ENCODE peak calls at places on chromosomes 4 and X, in eight cellular contexts. U, M, F, W, I, B, G and O are unnamed samples. For H3K4me1, the result is how much of the 10 kb centered on the place peaks cover.

GRCh38 chr4:925771-926500 is 6.2 kb downstream of the GAK start:
- DNase-seq in U (no peak), M (no peak), F (no peak), W (no peak), I (no peak), B (no peak), G (no peak), O (no peak)

GRCh38 chrX:149630681-149631292 is 805 bp downstream of the TMEM185A start:
- DNase-seq in U (peak), M (no peak), F (peak), W (no peak), I (no peak), B (peak), G (no peak), O (peak)

GRCh38 chr4:147969573-147969972 is 237.7 kb downstream of the ARHGAP10 start:
- DNase-seq in U (no peak), M (no peak), F (no peak), W (no peak), I (no peak), B (no peak), G (no peak), O (no peak)

GRCh38 chrX:153812220-153812619 is 17.8 kb downstream of the SSR4 start:
- DNase-seq in U (no peak), M (no peak), F (no peak), W (no peak), I (no peak), B (no peak), G (no peak), O (no peak)

GRCh38 chr4:128583753-128584712 is 225.5 kb upstream of the JADE1 start:
- DNase-seq in U (peak), M (no peak), F (no peak), W (peak), I (no peak), B (no peak), G (no peak), O (peak)

GRCh38 chrX:18861436-18861950 is 122.4 kb downstream of the PHKA2 start:
- DNase-seq in U (no peak), M (no peak), F (no peak), W (no peak), I (no peak), B (no peak), G (no peak), O (no peak)

GRCh38 chr4:4455199-4455865 is 68.4 kb downstream of the NSG1 start:
- DNase-seq in U (no peak), M (no peak), F (no peak), W (no peak), I (no peak), B (no peak), G (peak), O (no peak)

GRCh38 chr4:59904331-59904730 is 1295.8 kb upstream of the ADGRL3 start:
- DNase-seq in U (no peak), M (no peak), F (no peak), W (no peak), I (no peak), B (no peak), G (no peak), O (no peak)

GRCh38 chr4:15651682-15652081 is 3.5 kb downstream of the FBXL5 start:
- DNase-seq in U (peak), M (peak), F (no peak), W (no peak), I (no peak), B (peak), G (no peak), O (no peak)

GRCh38 chr4:83011779-83012630 is 1.4 kb upstream of the LIN54 start:
- DNase-seq in U (peak), M (peak), F (peak), W (peak), I (peak), B (peak), G (peak), O (no peak)

GRCh38 chr4:8727131-8727530 is 134.6 kb downstream of the CPZ start:
- DNase-seq in U (no peak), M (no peak), F (no peak), W (no peak), I (no peak), B (no peak), G (no peak), O (no peak)

GRCh38 chr4:74283614-74284013 is 24.7 kb upstream of the EPGN start:
- DNase-seq in U (peak), M (no peak), F (no peak), W (no peak), I (no peak), B (peak), G (no peak), O (no peak)

DNA sequence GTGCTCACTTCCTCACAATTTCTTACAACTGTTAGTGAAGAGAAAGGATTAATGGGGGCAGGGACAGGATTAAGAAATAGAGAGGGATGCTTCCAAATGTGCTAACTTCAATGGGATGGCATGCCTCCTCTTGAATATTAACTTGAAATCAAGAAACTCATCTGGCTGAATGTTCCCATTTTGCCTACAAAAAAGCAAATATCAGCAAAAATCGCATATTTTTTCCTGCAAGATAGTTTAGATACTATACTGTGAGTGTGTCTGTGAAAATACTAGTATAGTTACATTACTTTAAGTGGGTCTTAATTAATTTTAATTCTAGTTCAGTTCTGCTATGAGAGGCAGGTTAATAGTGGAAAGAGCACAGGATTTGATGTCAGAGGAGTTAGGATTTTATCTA is 4.9 kb downstream of the PAICS start:
- DNase-seq in U (no peak), M (no peak), F (no peak), W (no peak), I (no peak), B (no peak), G (no peak), O (no peak)
- H3K4me1 ChIP-seq in U (under half), M (under half), F (under half), W (under half), I (under half), B (under half), G (under half), O (under half)

DNA sequence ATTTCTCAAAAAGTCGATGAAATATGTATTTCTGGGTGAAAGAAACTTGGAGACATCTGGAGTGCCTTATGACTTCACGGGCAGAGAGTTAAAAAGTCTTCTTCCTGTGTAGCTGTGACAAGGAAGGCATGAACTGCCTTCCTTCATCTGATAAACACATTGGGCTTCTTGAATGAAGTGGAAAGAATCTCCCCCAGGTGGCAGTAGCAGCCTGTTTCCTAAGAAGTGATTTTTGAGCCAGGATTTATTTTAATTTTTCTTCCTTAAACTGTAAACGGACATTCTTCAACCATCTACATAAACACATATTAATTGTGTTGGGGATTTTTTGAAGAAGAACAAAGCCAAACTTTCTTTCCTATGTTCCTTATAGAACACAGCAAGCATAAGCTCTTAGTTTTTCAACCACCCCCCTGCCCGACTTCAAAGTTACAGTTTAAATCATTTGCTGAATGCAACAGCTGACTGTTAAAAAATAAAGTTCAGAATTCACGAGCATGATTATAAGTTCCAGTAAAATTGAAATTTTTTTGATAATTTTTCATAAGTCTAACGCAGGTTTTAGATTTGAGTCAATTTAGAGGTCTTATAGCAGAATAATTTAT is 980 bp upstream of the GIMD1 start:
- DNase-seq in U (peak), M (peak), F (peak), W (no peak), I (no peak), B (peak), G (peak), O (peak)
- H3K4me3 ChIP-seq in U (peak), M (no peak), F (no peak), W (no peak), I (no peak), B (peak), G (no peak), O (no peak)

GRCh38 chr4:139315221-139315675 is 13.0 kb upstream of the NDUFC1 start:
- DNase-seq in U (no peak), M (no peak), F (no peak), W (no peak), I (no peak), B (no peak), G (no peak), O (no peak)
- H3K4me1 ChIP-seq in U (under half), M (half or more), F (under half), W (under half), I (under half), B (under half), G (under half), O (under half)

GRCh38 chrX:129955682-129956081 is 26.8 kb upstream of the BCORL1 start:
- DNase-seq in U (no peak), M (no peak), F (no peak), W (no peak), I (no peak), B (no peak), G (no peak), O (no peak)

GRCh38 chrX:129956765-129957164 is 25.7 kb upstream of the BCORL1 start:
- DNase-seq in U (no peak), M (no peak), F (no peak), W (no peak), I (no peak), B (no peak), G (no peak), O (no peak)

GRCh38 chrX:129956145-129956544 is 26.3 kb upstream of the BCORL1 start:
- DNase-seq in U (no peak), M (no peak), F (no peak), W (no peak), I (no peak), B (no peak), G (no peak), O (no peak)

GRCh38 chrX:129958814-129959492 is 23.5 kb upstream of the BCORL1 start:
- DNase-seq in U (no peak), M (no peak), F (no peak), W (no peak), I (no peak), B (no peak), G (no peak), O (no peak)

DNA sequence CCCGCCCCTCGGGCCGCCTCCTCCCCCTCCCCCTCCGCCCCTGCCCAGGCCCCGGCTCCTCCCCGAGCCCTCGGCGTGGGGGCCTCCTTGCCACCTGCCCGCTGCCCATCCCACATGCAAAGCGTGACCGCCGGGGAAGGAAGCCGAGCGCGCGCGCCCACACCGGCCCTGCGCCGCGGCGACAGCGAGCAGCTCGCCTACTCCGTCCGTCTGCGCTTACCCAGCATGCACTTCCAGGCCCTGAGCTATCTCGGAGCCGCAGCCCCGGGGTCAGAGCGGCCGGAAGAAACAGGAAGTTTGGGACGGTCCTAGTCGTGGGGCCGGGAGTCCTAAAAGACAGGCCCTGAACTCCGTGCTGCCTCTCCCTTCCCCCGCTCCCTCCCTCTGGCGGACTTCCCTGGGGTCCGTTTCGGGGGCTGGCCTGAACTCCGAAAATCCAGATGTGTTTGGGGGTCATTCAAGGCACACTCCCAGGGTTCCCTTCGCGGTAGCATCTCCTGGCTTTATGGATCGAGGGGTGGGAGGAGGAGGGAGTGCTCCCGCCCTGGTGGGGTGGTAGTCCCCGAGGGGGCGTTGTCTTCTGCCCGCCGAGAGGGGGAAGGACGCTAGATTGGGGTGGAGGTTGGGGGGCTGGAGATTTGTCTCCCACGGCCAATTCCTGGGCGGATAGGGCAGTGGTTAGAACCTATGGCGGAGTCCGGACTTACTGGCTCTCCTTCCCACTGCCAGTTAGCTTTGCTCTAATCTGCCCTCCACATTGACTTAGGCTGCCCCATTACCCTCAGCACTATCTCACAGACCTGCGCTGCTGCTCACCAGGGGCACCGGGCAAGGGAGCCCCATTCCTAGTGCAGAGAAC is 25.0 kb upstream of the BCORL1 start:
- DNase-seq in U (peak), M (no peak), F (peak), W (peak), I (no peak), B (peak), G (peak), O (peak)
- H3K4me3 ChIP-seq in U (peak), M (peak), F (no peak), W (peak), I (peak), B (peak), G (peak), O (peak)

DNA sequence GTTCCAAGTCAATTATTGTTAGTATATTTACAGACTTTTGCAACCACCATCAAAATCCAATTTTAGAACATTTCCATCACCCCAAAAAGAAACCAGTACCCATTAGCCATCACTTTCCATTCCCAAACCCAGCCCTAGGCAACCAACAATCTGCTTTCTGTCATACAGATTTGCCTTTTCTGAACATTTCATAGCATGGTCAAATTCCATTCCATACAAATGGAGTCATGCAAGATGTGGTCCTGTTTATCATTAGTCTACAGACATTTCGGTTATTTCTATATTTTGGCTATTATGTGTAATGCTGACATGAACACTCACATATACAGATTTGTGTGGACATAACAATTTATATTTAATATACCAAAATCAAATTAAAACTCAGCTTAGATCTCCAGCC is 508.7 kb downstream of the ZNF674 start:
- DNase-seq in U (peak), M (no peak), F (no peak), W (no peak), I (no peak), B (peak), G (no peak), O (no peak)
- H3K4me1 ChIP-seq in U (under half), M (under half), F (under half), W (under half), I (under half), B (under half), G (under half), O (under half)

DNA sequence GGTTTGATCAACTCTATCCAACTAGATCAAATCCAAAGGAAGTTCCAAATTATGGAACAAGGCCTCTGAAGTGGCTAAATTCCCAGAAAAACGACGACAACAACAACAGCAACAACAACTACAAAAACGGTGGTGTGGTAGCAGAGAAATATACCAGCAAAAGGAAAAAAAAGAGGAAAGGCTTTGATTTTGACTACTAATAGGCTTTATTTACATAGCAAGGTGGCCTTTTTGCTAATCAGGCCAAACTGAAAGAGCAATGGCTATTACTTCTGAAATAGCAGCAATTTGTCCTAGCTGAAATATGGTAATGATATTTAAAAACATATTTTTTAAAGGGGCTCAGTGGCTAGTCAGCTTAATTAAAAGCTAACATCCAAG is 40.8 kb upstream of the TMPRSS11E start:
- DNase-seq in U (no peak), M (no peak), F (no peak), W (no peak), I (no peak), B (no peak), G (no peak), O (no peak)
- H3K4me3 ChIP-seq in U (no peak), M (no peak), F (no peak), W (no peak), I (no peak), B (no peak), G (no peak), O (no peak)

DNA sequence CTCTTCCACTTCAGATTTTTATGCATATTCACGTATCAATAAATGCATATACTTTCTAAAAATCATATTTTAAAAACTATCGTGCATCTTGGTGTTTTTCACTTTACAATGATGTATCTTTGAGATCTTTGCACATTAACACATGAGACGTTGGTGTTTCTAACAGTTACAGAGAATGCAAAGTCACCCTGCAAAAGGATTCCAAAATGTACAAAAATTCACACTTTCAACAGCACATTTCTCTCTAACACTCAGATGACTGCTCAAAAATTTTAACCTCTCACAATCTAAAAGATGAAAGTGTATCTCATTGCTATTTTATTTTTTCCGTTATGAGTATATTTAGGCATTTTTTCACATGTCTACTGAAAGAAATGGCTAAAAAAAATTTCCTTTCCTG is 38.9 kb downstream of the ELOVL6 start:
- DNase-seq in U (no peak), M (no peak), F (no peak), W (no peak), I (no peak), B (no peak), G (no peak), O (no peak)
- H3K4me1 ChIP-seq in U (under half), M (under half), F (under half), W (under half), I (under half), B (under half), G (under half), O (under half)

DNA sequence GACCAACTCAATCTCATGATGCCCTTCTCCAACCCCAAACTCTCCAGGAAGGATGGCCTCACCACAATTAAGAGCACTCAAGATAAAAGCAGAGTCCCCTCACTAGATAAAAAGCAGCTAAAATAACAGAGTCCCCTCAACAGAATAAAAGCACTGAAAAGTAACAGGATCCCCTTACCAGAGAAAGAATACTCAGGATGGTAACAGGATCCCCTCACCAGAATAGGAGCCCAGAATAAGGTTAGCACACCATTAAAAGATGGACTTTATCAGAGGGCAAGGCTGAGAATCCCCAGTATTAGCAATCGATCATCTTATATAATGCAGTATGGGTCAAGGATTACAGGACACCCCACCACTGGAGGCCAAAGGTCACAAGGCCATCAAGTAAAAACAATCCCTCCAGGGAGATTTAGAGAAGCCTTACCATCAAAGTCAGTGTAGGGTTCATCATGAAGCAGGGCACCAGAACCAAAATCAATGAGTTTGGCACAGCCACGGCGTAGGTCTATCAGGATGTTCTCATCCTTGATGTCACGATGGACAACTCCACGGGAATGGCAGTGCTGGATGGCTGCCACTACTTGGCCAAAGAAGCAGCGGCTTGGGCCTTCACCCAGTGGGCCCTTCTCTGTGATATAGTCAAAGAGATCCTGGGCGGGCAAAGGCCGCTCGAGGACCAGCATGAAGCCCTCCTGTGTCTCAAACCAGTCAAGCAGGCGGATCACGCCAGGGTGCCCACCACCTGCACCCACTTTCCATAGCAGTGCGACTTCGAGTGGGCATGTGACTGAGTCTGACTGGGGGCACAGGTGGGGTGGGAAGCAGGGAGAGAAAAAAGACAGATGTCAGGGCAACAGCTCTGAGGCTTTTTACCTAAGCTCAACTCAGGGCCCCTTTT is 3.4 kb upstream of the SLC35A2 start:
- DNase-seq in U (no peak), M (no peak), F (no peak), W (no peak), I (no peak), B (no peak), G (no peak), O (no peak)
- H3K4me3 ChIP-seq in U (no peak), M (peak), F (no peak), W (no peak), I (peak), B (no peak), G (peak), O (no peak)